ENCODE peak calls at places on chromosomes 16 and 17, in eight cellular contexts. W is mucosa of gallbladder; E is NCI-H1092; I is effector CD4-positive, alpha-beta T cell; K is activated CD4-positive, alpha-beta memory T cell treated with anti-CD3 and anti-CD28 coated beads for 36 hours; J is AG10803; X is effector memory CD8-positive, alpha-beta T cell; O is erythroblast. Q is an unnamed sample.

GRCh38 chr16:24670623-24671454 is 58.6 kb upstream of the TNRC6A start:
- DNase-seq in W (no peak), E (peak), I (no peak), K (peak), J (peak), X (no peak), O (no peak), Q (no peak)

GRCh38 chr17:80773243-80773991 is 218.2 kb upstream of the CHMP6 start:
- DNase-seq in W (peak), E (peak), I (no peak), K (peak), J (peak), X (no peak), O (no peak), Q (peak)

GRCh38 chr16:17887963-17888362 is 417.2 kb upstream of the XYLT1 start:
- DNase-seq in W (no peak), E (no peak), I (no peak), K (peak), J (no peak), X (no peak), O (no peak), Q (no peak)

GRCh38 chr17:29078183-29079045 is 35.5 kb downstream of the PIPOX start:
- DNase-seq in W (no peak), E (no peak), I (no peak), K (no peak), J (peak), X (no peak), O (no peak), Q (no peak)

GRCh38 chr17:75277664-75278071 is 6.6 kb upstream of the MIF4GD start:
- DNase-seq in W (no peak), E (no peak), I (no peak), K (no peak), J (peak), X (no peak), O (no peak), Q (no peak)

GRCh38 chr16:30087181-30087898 is 4.4 kb downstream of the TBX6 start:
- DNase-seq in W (no peak), E (no peak), I (no peak), K (no peak), J (no peak), X (no peak), O (no peak), Q (no peak)

GRCh38 chr17:76224321-76224852 is 15.9 kb downstream of the RNF157 start:
- DNase-seq in W (no peak), E (no peak), I (no peak), K (no peak), J (no peak), X (no peak), O (no peak), Q (no peak)

GRCh38 chr16:84503751-84504395 is 586 bp downstream of the MEAK7 start:
- DNase-seq in W (no peak), E (no peak), I (no peak), K (peak), J (peak), X (no peak), O (peak), Q (no peak)

GRCh38 chr17:79024901-79025737 is 1.1 kb downstream of the C1QTNF1 start:
- DNase-seq in W (no peak), E (no peak), I (no peak), K (no peak), J (no peak), X (no peak), O (no peak), Q (no peak)

GRCh38 chr16:3173892-3174617 is 13.9 kb upstream of the OR1F1 start:
- DNase-seq in W (no peak), E (no peak), I (no peak), K (peak), J (no peak), X (no peak), O (peak), Q (peak)

GRCh38 chr16:2388875-2389433 is 40.3 kb upstream of the CCNF start:
- DNase-seq in W (no peak), E (peak), I (no peak), K (no peak), J (peak), X (no peak), O (no peak), Q (no peak)

GRCh38 chr16:59021751-59022150 is 287.6 kb upstream of the GOT2 start:
- DNase-seq in W (no peak), E (no peak), I (no peak), K (no peak), J (peak), X (no peak), O (no peak), Q (no peak)

GRCh38 chr16:84730406-84731106 is 30.8 kb downstream of the USP10 start:
- DNase-seq in W (peak), E (no peak), I (peak), K (peak), J (peak), X (no peak), O (peak), Q (no peak)

GRCh38 chr17:75927286-75927922 is 13.4 kb downstream of the FBF1 start:
- DNase-seq in W (no peak), E (no peak), I (no peak), K (no peak), J (peak), X (no peak), O (peak), Q (peak)

GRCh38 chr16:27790546-27791403 is 240.8 kb downstream of the KATNIP start:
- DNase-seq in W (no peak), E (no peak), I (no peak), K (no peak), J (no peak), X (no peak), O (no peak), Q (no peak)

GRCh38 chr17:13743906-13744305 is 142.2 kb upstream of the HS3ST3A1 start:
- DNase-seq in W (no peak), E (no peak), I (no peak), K (no peak), J (no peak), X (no peak), O (no peak), Q (no peak)

GRCh38 chr16:56617212-56618085 is 8.1 kb upstream of the MT1E start:
- DNase-seq in W (peak), E (no peak), I (peak), K (peak), J (peak), X (no peak), O (no peak), Q (peak)

GRCh38 chr16:11836653-11837244 is 14.6 kb downstream of the RSL1D1 start:
- DNase-seq in W (no peak), E (no peak), I (no peak), K (no peak), J (peak), X (no peak), O (no peak), Q (no peak)